ENCODE peak calls at places on chromosomes 11 and 22, in five cellular contexts. C, M, Q, T and B are unnamed samples.
A peak's percentile ranks its signal among the peaks of the same experiment; 100 is the strongest.

GRCh38 chr11:16365456-16366355 is 9.4 kb upstream of the SOX6 start:
- DNase-seq in T (no peak), Q (peak; percentile 40), M (no peak), C (no peak), B (no peak)

GRCh38 chr11:94650756-94651155 is 83.6 kb downstream of the PIWIL4 start:
- DNase-seq in Q (peak; percentile 69), C (no peak), M (peak; percentile 51), T (no peak), B (peak; percentile 52)

GRCh38 chr22:45548991-45549736 is 46.5 kb downstream of the FBLN1 start:
- DNase-seq in T (no peak), M (peak; percentile 96), C (no peak), Q (peak; percentile 94), B (peak; percentile 26)

GRCh38 chr11:34963351-34963750 is 46.9 kb downstream of the PDHX start:
- DNase-seq in C (no peak), Q (no peak), M (no peak), T (no peak), B (no peak)

GRCh38 chr22:30390974-30391691 is 3.9 kb upstream of the RNF215 start:
- DNase-seq in Q (peak; percentile 70), C (peak; percentile 71), T (no peak), M (peak; percentile 65), B (peak; percentile 71)

GRCh38 chr11:129267716-129268115 is 75.6 kb upstream of the ARHGAP32 start:
- DNase-seq in C (no peak), Q (no peak), T (no peak), M (no peak), B (no peak)

GRCh38 chr11:63944987-63945386 is 6.2 kb downstream of the NAA40 start:
- DNase-seq in T (no peak), Q (no peak), M (peak; percentile 28), C (no peak), B (no peak)

GRCh38 chr22:26800858-26801257 is 143.5 kb downstream of the MIAT start:
- DNase-seq in Q (peak; percentile 76), M (peak; percentile 76), T (peak; percentile 54), C (peak; percentile 84), B (no peak)

GRCh38 chr22:24503137-24503850 is 8.2 kb downstream of the UPB1 start:
- DNase-seq in T (no peak), C (peak; percentile 71), Q (peak; percentile 63), M (peak; percentile 72), B (peak; percentile 52)

GRCh38 chr11:10327254-10327653 is 22.4 kb downstream of the ADM start:
- DNase-seq in Q (peak; percentile 51), C (no peak), M (no peak), T (no peak), B (no peak)
- H3K23ac ChIP-seq in Q (no peak overlapping the region), C (no peak overlapping the region), M (no peak overlapping the region), T (no peak overlapping the region), B (no peak overlapping the region)

DNA sequence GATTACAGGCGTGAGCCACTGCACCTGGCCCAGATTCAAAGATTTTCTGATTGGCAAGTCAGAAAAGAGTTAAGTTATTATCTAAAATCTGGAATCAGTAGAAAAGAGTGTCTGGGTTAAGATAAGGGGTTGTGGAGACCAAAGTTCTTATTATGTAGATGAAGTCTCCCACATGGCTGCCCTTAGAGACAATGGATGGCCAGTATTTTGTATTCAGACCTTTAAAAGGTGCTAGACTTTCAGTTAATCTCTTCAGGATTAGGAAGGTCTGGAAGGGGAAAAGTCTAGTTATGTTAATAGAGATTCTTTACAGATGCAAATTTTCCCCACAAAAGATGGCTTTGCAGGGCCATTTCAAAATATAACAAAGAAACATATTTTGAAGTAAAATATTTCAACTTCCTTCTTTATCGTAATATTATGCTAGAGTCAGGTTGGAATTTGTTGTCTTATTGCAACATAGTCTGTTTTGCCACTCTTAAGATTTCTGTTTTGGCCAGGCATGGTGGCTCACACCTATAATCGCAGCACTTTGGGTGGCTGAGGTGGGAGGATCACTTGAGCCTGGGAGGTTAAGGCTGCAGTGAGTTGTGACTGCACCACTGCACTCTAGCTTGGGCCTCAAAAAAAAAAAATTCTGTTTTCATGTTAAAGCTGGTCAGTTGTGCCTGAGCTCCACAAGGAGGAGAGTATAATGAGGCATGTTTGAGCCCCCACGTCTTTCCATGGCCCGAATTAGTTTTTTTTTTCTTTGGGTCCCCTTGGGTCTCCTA is 14.0 kb downstream of the GRAMD1B start:
- DNase-seq in C (no peak), T (no peak), Q (no peak), M (no peak), B (peak; percentile 61)
- H3K23ac ChIP-seq in C (no peak overlapping the region), T (no peak overlapping the region), Q (no peak overlapping the region), M (no peak overlapping the region), B (no peak overlapping the region)

DNA sequence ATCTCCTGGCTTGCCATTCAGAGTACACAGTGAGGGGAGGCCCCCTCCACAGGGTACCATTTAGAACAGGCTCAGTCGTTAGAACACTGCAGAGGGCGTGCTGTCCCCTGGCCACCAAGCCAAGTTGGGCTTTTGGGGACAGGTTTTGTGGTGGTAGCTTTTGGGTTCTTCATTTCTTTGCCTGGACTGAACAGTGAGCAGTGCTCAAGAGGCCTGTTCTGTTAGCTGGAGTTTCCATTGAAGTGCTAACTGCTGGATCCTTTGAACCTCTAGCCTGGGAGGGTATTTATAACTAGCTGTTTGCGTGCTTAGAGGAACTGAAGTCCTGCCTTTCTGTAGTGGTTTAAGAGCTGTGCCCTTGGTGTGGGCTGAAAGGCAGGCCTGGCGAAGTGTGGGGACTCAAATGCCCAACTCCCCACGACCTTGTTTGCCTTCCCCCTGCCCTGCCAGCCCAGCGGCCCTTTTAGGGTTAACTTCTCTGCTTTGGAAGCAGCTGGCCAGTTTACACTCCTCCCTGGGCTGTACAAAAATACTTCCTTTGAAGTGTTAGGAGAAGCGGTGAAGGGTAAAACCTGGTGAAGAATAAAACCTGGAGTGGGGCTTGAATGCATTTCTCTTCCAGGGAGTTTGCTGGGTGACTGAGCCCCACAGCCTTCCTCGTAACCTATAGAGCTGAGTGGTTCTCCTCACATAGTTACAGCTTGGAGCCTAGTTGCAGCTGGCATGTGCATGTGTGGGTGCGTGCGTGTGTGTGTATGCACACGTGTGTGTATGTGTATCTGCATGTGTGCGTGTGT is 34.6 kb downstream of the ZNRF3 start:
- DNase-seq in Q (peak; percentile 31), T (peak; percentile 65), C (no peak), M (peak; percentile 66), B (no peak)
- H3K23ac ChIP-seq in Q (peak overlapping the region; percentile 26), T (no peak overlapping the region), C (no peak overlapping the region), M (no peak overlapping the region), B (no peak overlapping the region)

GRCh38 chr11:72631806-72632731 is 42.2 kb downstream of the PDE2A start:
- DNase-seq in Q (no peak), M (peak; percentile 49), C (no peak), T (no peak), B (no peak)

GRCh38 chr11:72633068-72633467 is 41.2 kb downstream of the PDE2A start:
- DNase-seq in Q (no peak), C (no peak), T (no peak), M (no peak), B (no peak)

GRCh38 chr11:72629266-72629665 is 45.0 kb downstream of the PDE2A start:
- DNase-seq in C (no peak), Q (no peak), T (no peak), M (peak; percentile 35), B (no peak)

GRCh38 chr11:72627594-72628281 is 46.5 kb downstream of the PDE2A start:
- DNase-seq in T (no peak), Q (no peak), M (no peak), C (no peak), B (no peak)

GRCh38 chr11:72630104-72630852 is 43.9 kb downstream of the PDE2A start:
- DNase-seq in Q (no peak), M (no peak), T (no peak), C (no peak), B (no peak)
- H3K23ac ChIP-seq in Q (no peak overlapping the region), M (no peak overlapping the region), T (peak overlapping the region; percentile 77), C (no peak overlapping the region), B (no peak overlapping the region)

GRCh38 chr22:19448076-19448607 is 631 bp upstream of the C22orf39 start:
- DNase-seq in T (no peak), C (peak; percentile 47), M (peak; percentile 76), Q (peak; percentile 43), B (peak; percentile 12)
- H3K23ac ChIP-seq in T (peak overlapping the region; percentile 98), C (no peak overlapping the region), M (no peak overlapping the region), Q (peak overlapping the region; percentile 91), B (no peak overlapping the region)

DNA sequence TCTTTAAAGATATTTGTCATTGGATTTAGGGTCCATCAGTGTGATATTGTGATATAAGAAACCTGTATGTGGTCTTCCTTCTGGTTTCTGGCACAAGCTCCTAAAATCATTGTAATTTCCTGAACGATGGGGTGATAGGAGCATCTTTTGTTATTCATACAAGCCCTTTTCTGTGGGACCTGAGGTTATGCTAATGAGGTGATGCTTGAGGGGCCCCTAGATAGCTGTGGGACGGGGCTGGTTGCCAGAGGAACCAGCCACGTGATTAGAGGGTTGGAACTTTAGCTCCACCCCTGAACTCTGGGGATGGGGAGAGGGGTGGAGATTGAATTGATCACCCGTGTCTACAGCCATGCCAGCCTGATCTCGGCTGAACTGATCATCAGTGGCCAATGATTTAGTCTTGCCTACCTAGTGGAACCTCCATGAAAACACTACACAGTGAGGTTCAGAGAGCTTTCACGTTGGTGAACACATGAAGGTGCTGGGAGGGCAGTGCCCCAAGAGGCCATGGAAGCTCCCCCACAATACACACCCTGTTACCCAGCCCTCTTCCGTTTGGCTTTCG is 62.8 kb downstream of the BCR start:
- DNase-seq in M (no peak), Q (no peak), C (peak; percentile 88), T (peak; percentile 72), B (no peak)
- H3K23ac ChIP-seq in M (no peak overlapping the region), Q (no peak overlapping the region), C (no peak overlapping the region), T (no peak overlapping the region), B (no peak overlapping the region)

GRCh38 chr11:71518506-71519471 is 8.3 kb upstream of the KRTAP5-7 start:
- DNase-seq in M (no peak), T (no peak), C (no peak), Q (no peak), B (no peak)
- H3K23ac ChIP-seq in M (no peak overlapping the region), T (peak overlapping the region; percentile 43), C (no peak overlapping the region), Q (no peak overlapping the region), B (no peak overlapping the region)